ENCODE peak calls at places on chromosomes 5 and 9, in ten cellular contexts. One of them, this sample, is unnamed.

GRCh38 chr5:82748688-82749091 is 328.5 kb downstream of the TMEM167A start:
- DNase-seq in AG10803: no peak
- DNase-seq in omental fat pad: no peak
- DNase-seq in sigmoid colon: no peak
- DNase-seq in K562: no peak
- DNase-seq in esophagus squamous epithelium: no peak
- DNase-seq in AG04449: no peak
- DNase-seq in astrocyte of the spinal cord: peak
- DNase-seq in stomach: no peak
- DNase-seq in upper lobe of right lung: no peak
- DNase-seq in this sample: no peak

GRCh38 chr9:135158572-135158937 is 71.1 kb downstream of the OLFM1 start:
- DNase-seq in AG10803: no peak
- DNase-seq in omental fat pad: no peak
- DNase-seq in sigmoid colon: no peak
- DNase-seq in K562: no peak
- DNase-seq in esophagus squamous epithelium: no peak
- DNase-seq in AG04449: no peak
- DNase-seq in astrocyte of the spinal cord: no peak
- DNase-seq in stomach: no peak
- DNase-seq in upper lobe of right lung: no peak
- DNase-seq in this sample: no peak

GRCh38 chr9:123564652-123565051 is 208.7 kb downstream of the CRB2 start:
- DNase-seq in AG10803: no peak
- DNase-seq in omental fat pad: no peak
- DNase-seq in sigmoid colon: no peak
- DNase-seq in K562: no peak
- DNase-seq in esophagus squamous epithelium: no peak
- DNase-seq in AG04449: no peak
- DNase-seq in astrocyte of the spinal cord: no peak
- DNase-seq in stomach: no peak
- DNase-seq in upper lobe of right lung: no peak
- DNase-seq in this sample: no peak

GRCh38 chr9:5879419-5880181 is 11.1 kb upstream of the MLANA start:
- DNase-seq in AG10803: peak
- DNase-seq in omental fat pad: no peak
- DNase-seq in sigmoid colon: no peak
- DNase-seq in K562: peak
- DNase-seq in esophagus squamous epithelium: no peak
- DNase-seq in AG04449: peak
- DNase-seq in astrocyte of the spinal cord: peak
- DNase-seq in stomach: no peak
- DNase-seq in upper lobe of right lung: no peak
- DNase-seq in this sample: no peak

GRCh38 chr5:73729329-73729728 is 103.3 kb downstream of the ARHGEF28 start:
- DNase-seq in AG10803: no peak
- DNase-seq in omental fat pad: no peak
- DNase-seq in sigmoid colon: no peak
- DNase-seq in K562: no peak
- DNase-seq in esophagus squamous epithelium: no peak
- DNase-seq in AG04449: no peak
- DNase-seq in astrocyte of the spinal cord: no peak
- DNase-seq in stomach: no peak
- DNase-seq in upper lobe of right lung: no peak
- DNase-seq in this sample: no peak

GRCh38 chr5:75707911-75708509 is 9.2 kb downstream of the POC5 start:
- DNase-seq in AG10803: no peak
- DNase-seq in omental fat pad: no peak
- DNase-seq in sigmoid colon: no peak
- DNase-seq in K562: no peak
- DNase-seq in esophagus squamous epithelium: no peak
- DNase-seq in AG04449: no peak
- DNase-seq in astrocyte of the spinal cord: no peak
- DNase-seq in stomach: no peak
- DNase-seq in upper lobe of right lung: no peak
- DNase-seq in this sample: no peak

GRCh38 chr9:86487222-86487841 is 133.1 kb upstream of the TUT7 start:
- DNase-seq in AG10803: peak
- DNase-seq in omental fat pad: no peak
- DNase-seq in sigmoid colon: no peak
- DNase-seq in K562: peak
- DNase-seq in esophagus squamous epithelium: no peak
- DNase-seq in AG04449: peak
- DNase-seq in astrocyte of the spinal cord: peak
- DNase-seq in stomach: no peak
- DNase-seq in upper lobe of right lung: no peak
- DNase-seq in this sample: no peak

GRCh38 chr9:97386265-97386633 is 25.6 kb upstream of the TDRD7 start:
- DNase-seq in AG10803: no peak
- DNase-seq in omental fat pad: no peak
- DNase-seq in sigmoid colon: no peak
- DNase-seq in K562: no peak
- DNase-seq in esophagus squamous epithelium: no peak
- DNase-seq in AG04449: no peak
- DNase-seq in astrocyte of the spinal cord: no peak
- DNase-seq in stomach: no peak
- DNase-seq in upper lobe of right lung: no peak
- DNase-seq in this sample: no peak

GRCh38 chr9:136014928-136015633 is 53.9 kb upstream of the UBAC1 start:
- DNase-seq in AG10803: no peak
- DNase-seq in omental fat pad: no peak
- DNase-seq in sigmoid colon: peak
- DNase-seq in K562: no peak
- DNase-seq in esophagus squamous epithelium: no peak
- DNase-seq in AG04449: no peak
- DNase-seq in astrocyte of the spinal cord: no peak
- DNase-seq in stomach: no peak
- DNase-seq in upper lobe of right lung: peak
- DNase-seq in this sample: no peak

GRCh38 chr9:2663486-2663885 is 41.9 kb downstream of the VLDLR start:
- DNase-seq in AG10803: no peak
- DNase-seq in omental fat pad: no peak
- DNase-seq in sigmoid colon: no peak
- DNase-seq in K562: no peak
- DNase-seq in esophagus squamous epithelium: no peak
- DNase-seq in AG04449: no peak
- DNase-seq in astrocyte of the spinal cord: no peak
- DNase-seq in stomach: no peak
- DNase-seq in upper lobe of right lung: no peak
- DNase-seq in this sample: no peak

GRCh38 chr9:113255431-113255830 is 19.9 kb downstream of the CDC26 start:
- DNase-seq in AG10803: no peak
- DNase-seq in omental fat pad: no peak
- DNase-seq in sigmoid colon: no peak
- DNase-seq in K562: no peak
- DNase-seq in esophagus squamous epithelium: no peak
- DNase-seq in AG04449: no peak
- DNase-seq in astrocyte of the spinal cord: no peak
- DNase-seq in stomach: no peak
- DNase-seq in upper lobe of right lung: no peak
- DNase-seq in this sample: no peak

GRCh38 chr9:74133921-74134320 is 363.2 kb upstream of the RORB start:
- DNase-seq in AG10803: no peak
- DNase-seq in omental fat pad: no peak
- DNase-seq in sigmoid colon: no peak
- DNase-seq in K562: no peak
- DNase-seq in esophagus squamous epithelium: no peak
- DNase-seq in AG04449: no peak
- DNase-seq in astrocyte of the spinal cord: no peak
- DNase-seq in stomach: no peak
- DNase-seq in upper lobe of right lung: no peak
- DNase-seq in this sample: no peak

GRCh38 chr5:9847631-9848030 is 217.5 kb upstream of the TAS2R1 start:
- DNase-seq in AG10803: no peak
- DNase-seq in omental fat pad: no peak
- DNase-seq in sigmoid colon: no peak
- DNase-seq in K562: no peak
- DNase-seq in esophagus squamous epithelium: no peak
- DNase-seq in AG04449: no peak
- DNase-seq in astrocyte of the spinal cord: no peak
- DNase-seq in stomach: no peak
- DNase-seq in upper lobe of right lung: no peak
- DNase-seq in this sample: no peak

GRCh38 chr5:9853309-9853708 is 223.2 kb upstream of the TAS2R1 start:
- DNase-seq in AG10803: no peak
- DNase-seq in omental fat pad: no peak
- DNase-seq in sigmoid colon: no peak
- DNase-seq in K562: no peak
- DNase-seq in esophagus squamous epithelium: no peak
- DNase-seq in AG04449: no peak
- DNase-seq in astrocyte of the spinal cord: no peak
- DNase-seq in stomach: no peak
- DNase-seq in upper lobe of right lung: no peak
- DNase-seq in this sample: no peak

GRCh38 chr5:9852686-9853085 is 222.5 kb upstream of the TAS2R1 start:
- DNase-seq in AG10803: no peak
- DNase-seq in omental fat pad: no peak
- DNase-seq in sigmoid colon: no peak
- DNase-seq in K562: no peak
- DNase-seq in esophagus squamous epithelium: no peak
- DNase-seq in AG04449: peak
- DNase-seq in astrocyte of the spinal cord: peak
- DNase-seq in stomach: no peak
- DNase-seq in upper lobe of right lung: no peak
- DNase-seq in this sample: no peak

GRCh38 chr5:9850456-9850855 is 220.3 kb upstream of the TAS2R1 start:
- DNase-seq in AG10803: no peak
- DNase-seq in omental fat pad: no peak
- DNase-seq in sigmoid colon: no peak
- DNase-seq in K562: no peak
- DNase-seq in esophagus squamous epithelium: no peak
- DNase-seq in AG04449: no peak
- DNase-seq in astrocyte of the spinal cord: no peak
- DNase-seq in stomach: no peak
- DNase-seq in upper lobe of right lung: no peak
- DNase-seq in this sample: no peak

GRCh38 chr5:9851458-9851857 is 221.3 kb upstream of the TAS2R1 start:
- DNase-seq in AG10803: peak
- DNase-seq in omental fat pad: no peak
- DNase-seq in sigmoid colon: no peak
- DNase-seq in K562: no peak
- DNase-seq in esophagus squamous epithelium: no peak
- DNase-seq in AG04449: peak
- DNase-seq in astrocyte of the spinal cord: peak
- DNase-seq in stomach: no peak
- DNase-seq in upper lobe of right lung: no peak
- DNase-seq in this sample: no peak
- TF ChIP-seq CTCF in AG10803: peak
- TF ChIP-seq CTCF in omental fat pad: no peak
- TF ChIP-seq CTCF in sigmoid colon: no peak
- TF ChIP-seq CTCF in K562: peak
- TF ChIP-seq CTCF in esophagus squamous epithelium: no peak
- TF ChIP-seq CTCF in AG04449: peak
- TF ChIP-seq CTCF in astrocyte of the spinal cord: peak
- TF ChIP-seq CTCF in stomach: no peak
- TF ChIP-seq CTCF in upper lobe of right lung: no peak
- TF ChIP-seq CTCF in this sample: peak

GRCh38 chr5:122653087-122654017 is 121.5 kb upstream of the SNX2 start:
- DNase-seq in AG10803: no peak
- DNase-seq in omental fat pad: no peak
- DNase-seq in sigmoid colon: no peak
- DNase-seq in K562: no peak
- DNase-seq in esophagus squamous epithelium: no peak
- DNase-seq in AG04449: no peak
- DNase-seq in astrocyte of the spinal cord: peak
- DNase-seq in stomach: no peak
- DNase-seq in upper lobe of right lung: no peak
- DNase-seq in this sample: no peak
- TF ChIP-seq CTCF in AG10803: no peak
- TF ChIP-seq CTCF in omental fat pad: no peak
- TF ChIP-seq CTCF in sigmoid colon: no peak
- TF ChIP-seq CTCF in K562: no peak
- TF ChIP-seq CTCF in esophagus squamous epithelium: no peak
- TF ChIP-seq CTCF in AG04449: no peak
- TF ChIP-seq CTCF in astrocyte of the spinal cord: no peak
- TF ChIP-seq CTCF in stomach: no peak
- TF ChIP-seq CTCF in upper lobe of right lung: no peak
- TF ChIP-seq CTCF in this sample: no peak

DNA sequence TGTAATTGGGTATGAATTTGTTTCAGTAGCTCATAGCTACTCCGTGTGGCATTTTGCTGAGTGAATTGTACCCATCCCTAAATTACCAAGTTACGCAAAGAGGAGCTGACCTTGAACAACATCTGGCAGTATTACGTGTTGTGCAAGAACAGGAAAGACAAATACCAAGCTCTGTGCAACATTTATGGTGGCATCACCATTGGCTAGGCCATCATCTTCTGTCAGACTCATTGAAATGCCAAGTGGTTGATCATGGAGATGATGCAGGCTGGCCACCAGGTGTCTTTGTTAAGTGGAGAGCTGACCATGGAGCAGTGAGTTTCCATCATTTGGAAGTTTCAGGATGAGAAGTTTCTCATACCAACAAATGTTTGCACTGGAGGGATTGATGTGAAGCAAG is 15.0 kb downstream of the ZSWIM6 start:
- DNase-seq in AG10803: peak
- DNase-seq in omental fat pad: no peak
- DNase-seq in sigmoid colon: no peak
- DNase-seq in K562: no peak
- DNase-seq in esophagus squamous epithelium: no peak
- DNase-seq in AG04449: no peak
- DNase-seq in astrocyte of the spinal cord: no peak
- DNase-seq in stomach: no peak
- DNase-seq in upper lobe of right lung: no peak
- DNase-seq in this sample: no peak
- TF ChIP-seq CTCF in AG10803: no peak
- TF ChIP-seq CTCF in omental fat pad: no peak
- TF ChIP-seq CTCF in sigmoid colon: no peak
- TF ChIP-seq CTCF in K562: no peak
- TF ChIP-seq CTCF in esophagus squamous epithelium: no peak
- TF ChIP-seq CTCF in AG04449: no peak
- TF ChIP-seq CTCF in astrocyte of the spinal cord: peak
- TF ChIP-seq CTCF in stomach: no peak
- TF ChIP-seq CTCF in upper lobe of right lung: no peak
- TF ChIP-seq CTCF in this sample: no peak

DNA sequence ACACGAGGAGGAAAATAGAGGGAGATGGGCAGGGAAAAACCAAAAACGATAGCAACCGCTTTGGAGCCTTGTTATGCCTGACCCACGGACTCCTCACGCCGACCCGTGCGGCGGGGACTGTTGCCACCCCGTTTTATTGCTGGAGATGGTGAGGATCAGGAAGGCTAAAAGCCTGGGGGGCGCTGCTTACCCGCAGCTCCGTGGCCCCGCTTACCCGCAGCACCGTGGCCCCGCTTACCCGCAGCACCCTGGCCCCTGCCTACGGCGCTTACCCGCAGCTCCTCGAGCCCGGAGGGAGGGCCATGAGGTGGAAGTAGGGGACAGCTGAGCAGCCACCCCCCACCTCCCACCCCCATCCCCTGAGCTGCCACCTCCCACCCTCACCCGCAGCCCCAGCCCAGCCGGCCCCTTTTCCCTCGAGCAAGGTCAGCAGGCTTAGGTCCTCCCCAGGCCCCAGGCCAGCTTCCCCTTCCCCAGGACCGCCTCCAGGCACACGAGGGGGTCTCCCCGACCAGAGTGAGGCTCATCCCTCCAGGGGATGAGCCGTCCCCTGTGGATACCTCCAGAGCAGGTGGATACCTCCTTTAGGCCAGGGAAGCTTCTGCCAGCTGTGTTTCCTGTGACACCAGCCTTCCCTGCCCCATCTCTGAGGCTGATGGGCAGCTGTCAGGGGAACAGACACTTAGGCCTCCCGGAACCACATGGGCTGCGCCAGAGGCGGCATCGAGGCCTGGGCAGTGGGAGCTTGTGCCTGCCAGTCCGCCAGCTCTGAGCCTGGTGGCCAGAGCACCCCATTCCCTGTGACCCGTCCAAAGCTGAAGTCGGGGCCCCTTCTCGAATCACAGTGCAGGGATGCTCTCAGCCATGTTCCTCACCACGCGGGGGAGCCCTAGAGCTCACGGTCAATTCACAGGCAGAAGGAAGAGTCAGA is 92.3 kb downstream of the LMX1B start:
- DNase-seq in AG10803: peak
- DNase-seq in omental fat pad: peak
- DNase-seq in sigmoid colon: peak
- DNase-seq in K562: peak
- DNase-seq in esophagus squamous epithelium: no peak
- DNase-seq in AG04449: no peak
- DNase-seq in astrocyte of the spinal cord: no peak
- DNase-seq in stomach: peak
- DNase-seq in upper lobe of right lung: peak
- DNase-seq in this sample: no peak
- TF ChIP-seq CTCF in AG10803: peak
- TF ChIP-seq CTCF in omental fat pad: no peak
- TF ChIP-seq CTCF in sigmoid colon: peak
- TF ChIP-seq CTCF in K562: peak
- TF ChIP-seq CTCF in esophagus squamous epithelium: peak
- TF ChIP-seq CTCF in AG04449: peak
- TF ChIP-seq CTCF in astrocyte of the spinal cord: peak
- TF ChIP-seq CTCF in stomach: peak
- TF ChIP-seq CTCF in upper lobe of right lung: peak
- TF ChIP-seq CTCF in this sample: peak

This sample was measured in progenitor cell of endocrine pancreas.